ENCODE peak calls at places on chromosome 14, in six cellular contexts. One of them, this sample, is unnamed.
A peak's percentile ranks its signal among the peaks of the same experiment; 100 is the strongest.

GRCh38 chr14:23544511-23545447 is 6.8 kb downstream of the ZFHX2 start:
- DNase-seq in NCI-H524: peak; percentile 85
- DNase-seq in adrenal gland: peak; percentile 21
- DNase-seq in activated CD8-positive, alpha-beta memory T cell treated with anti-CD3 and anti-CD28 coated beads, Interleukin-2, amount 50 U/mL, for 4 hours: no peak
- DNase-seq in cerebellum: peak; percentile 51
- DNase-seq in head of caudate nucleus: peak; percentile 73
- DNase-seq in this sample: peak; percentile 51

GRCh38 chr14:70782361-70782760 is 27.0 kb downstream of the MAP3K9 start:
- DNase-seq in NCI-H524: no peak
- DNase-seq in cerebellum: no peak
- DNase-seq in head of caudate nucleus: no peak
- DNase-seq in adrenal gland: no peak
- DNase-seq in activated CD8-positive, alpha-beta memory T cell treated with anti-CD3 and anti-CD28 coated beads, Interleukin-2, amount 50 U/mL, for 4 hours: no peak
- DNase-seq in this sample: no peak

GRCh38 chr14:36365766-36366165 is 45.3 kb upstream of the MBIP start:
- DNase-seq in activated CD8-positive, alpha-beta memory T cell treated with anti-CD3 and anti-CD28 coated beads, Interleukin-2, amount 50 U/mL, for 4 hours: no peak
- DNase-seq in adrenal gland: no peak
- DNase-seq in cerebellum: no peak
- DNase-seq in head of caudate nucleus: no peak
- DNase-seq in NCI-H524: peak; percentile 10
- DNase-seq in this sample: no peak

GRCh38 chr14:100199240-100199860 is 39.6 kb upstream of the YY1 start:
- DNase-seq in cerebellum: no peak
- DNase-seq in adrenal gland: no peak
- DNase-seq in activated CD8-positive, alpha-beta memory T cell treated with anti-CD3 and anti-CD28 coated beads, Interleukin-2, amount 50 U/mL, for 4 hours: no peak
- DNase-seq in NCI-H524: no peak
- DNase-seq in head of caudate nucleus: no peak
- DNase-seq in this sample: no peak

GRCh38 chr14:55373784-55374725 is 37.6 kb downstream of the ATG14 start:
- DNase-seq in NCI-H524: no peak
- DNase-seq in cerebellum: no peak
- DNase-seq in head of caudate nucleus: no peak
- DNase-seq in adrenal gland: no peak
- DNase-seq in activated CD8-positive, alpha-beta memory T cell treated with anti-CD3 and anti-CD28 coated beads, Interleukin-2, amount 50 U/mL, for 4 hours: no peak
- DNase-seq in this sample: no peak

GRCh38 chr14:96717116-96717515 is 80.1 kb upstream of the VRK1 start:
- DNase-seq in adrenal gland: no peak
- DNase-seq in NCI-H524: no peak
- DNase-seq in activated CD8-positive, alpha-beta memory T cell treated with anti-CD3 and anti-CD28 coated beads, Interleukin-2, amount 50 U/mL, for 4 hours: no peak
- DNase-seq in head of caudate nucleus: no peak
- DNase-seq in cerebellum: no peak
- DNase-seq in this sample: no peak

GRCh38 chr14:71242237-71242748 is 335.0 kb downstream of the PCNX1 start:
- DNase-seq in cerebellum: no peak
- DNase-seq in activated CD8-positive, alpha-beta memory T cell treated with anti-CD3 and anti-CD28 coated beads, Interleukin-2, amount 50 U/mL, for 4 hours: no peak
- DNase-seq in NCI-H524: no peak
- DNase-seq in head of caudate nucleus: no peak
- DNase-seq in adrenal gland: peak; percentile 75
- DNase-seq in this sample: peak; percentile 27

GRCh38 chr14:77128414-77128891 is 13.1 kb downstream of the ZDHHC22 start:
- DNase-seq in activated CD8-positive, alpha-beta memory T cell treated with anti-CD3 and anti-CD28 coated beads, Interleukin-2, amount 50 U/mL, for 4 hours: no peak
- DNase-seq in NCI-H524: no peak
- DNase-seq in adrenal gland: no peak
- DNase-seq in head of caudate nucleus: no peak
- DNase-seq in cerebellum: no peak
- DNase-seq in this sample: no peak

GRCh38 chr14:76882646-76883045 is 56.4 kb downstream of the LRRC74A start:
- DNase-seq in adrenal gland: no peak
- DNase-seq in activated CD8-positive, alpha-beta memory T cell treated with anti-CD3 and anti-CD28 coated beads, Interleukin-2, amount 50 U/mL, for 4 hours: no peak
- DNase-seq in head of caudate nucleus: no peak
- DNase-seq in NCI-H524: no peak
- DNase-seq in cerebellum: no peak
- DNase-seq in this sample: no peak